ENCODE peak calls at places on chromosomes 16 and 17, in eight cellular contexts. One of them, this sample, is unnamed.

GRCh38 chr17:33671493-33671892 is 378.4 kb upstream of the ASIC2 start:
- DNase-seq in prostate gland: no peak
- DNase-seq in heart right ventricle: no peak
- DNase-seq in neural progenitor cell: no peak
- DNase-seq in omental fat pad: no peak
- DNase-seq in A673: no peak
- DNase-seq in A549: no peak
- DNase-seq in AG09319: no peak
- DNase-seq in this sample: no peak

GRCh38 chr16:67537270-67537635 is 8.6 kb downstream of the RIPOR1 start:
- DNase-seq in prostate gland: peak
- DNase-seq in heart right ventricle: peak
- DNase-seq in neural progenitor cell: peak
- DNase-seq in omental fat pad: no peak
- DNase-seq in A673: no peak
- DNase-seq in A549: no peak
- DNase-seq in AG09319: no peak
- DNase-seq in this sample: peak

GRCh38 chr17:46726106-46726670 is 92.3 kb downstream of the WNT3 start:
- DNase-seq in prostate gland: no peak
- DNase-seq in heart right ventricle: no peak
- DNase-seq in neural progenitor cell: no peak
- DNase-seq in omental fat pad: no peak
- DNase-seq in A673: no peak
- DNase-seq in A549: no peak
- DNase-seq in AG09319: no peak
- DNase-seq in this sample: no peak

GRCh38 chr17:45995617-45996270 is 3.3 kb upstream of the STH start:
- DNase-seq in prostate gland: no peak
- DNase-seq in heart right ventricle: no peak
- DNase-seq in neural progenitor cell: no peak
- DNase-seq in omental fat pad: no peak
- DNase-seq in A673: no peak
- DNase-seq in A549: no peak
- DNase-seq in AG09319: no peak
- DNase-seq in this sample: no peak

GRCh38 chr17:10243905-10244844 is 45.8 kb upstream of the GAS7 start:
- DNase-seq in prostate gland: no peak
- DNase-seq in heart right ventricle: no peak
- DNase-seq in neural progenitor cell: no peak
- DNase-seq in omental fat pad: no peak
- DNase-seq in A673: peak
- DNase-seq in A549: no peak
- DNase-seq in AG09319: no peak
- DNase-seq in this sample: no peak

GRCh38 chr16:22923491-22923890 is 109.5 kb downstream of the HS3ST2 start:
- DNase-seq in prostate gland: no peak
- DNase-seq in heart right ventricle: no peak
- DNase-seq in neural progenitor cell: no peak
- DNase-seq in omental fat pad: no peak
- DNase-seq in A673: no peak
- DNase-seq in A549: no peak
- DNase-seq in AG09319: no peak
- DNase-seq in this sample: no peak

GRCh38 chr17:1929896-1930750 is 95.0 kb downstream of the RTN4RL1 start:
- DNase-seq in prostate gland: no peak
- DNase-seq in heart right ventricle: no peak
- DNase-seq in neural progenitor cell: peak
- DNase-seq in omental fat pad: no peak
- DNase-seq in A673: no peak
- DNase-seq in A549: no peak
- DNase-seq in AG09319: no peak
- DNase-seq in this sample: no peak

GRCh38 chr17:75684924-75685323 is 17.8 kb downstream of the SAP30BP start:
- DNase-seq in prostate gland: peak
- DNase-seq in heart right ventricle: no peak
- DNase-seq in neural progenitor cell: no peak
- DNase-seq in omental fat pad: no peak
- DNase-seq in A673: no peak
- DNase-seq in A549: no peak
- DNase-seq in AG09319: no peak
- DNase-seq in this sample: peak

GRCh38 chr16:69276143-69277115 is 34.7 kb upstream of the VPS4A start:
- DNase-seq in prostate gland: no peak
- DNase-seq in heart right ventricle: peak
- DNase-seq in neural progenitor cell: no peak
- DNase-seq in omental fat pad: no peak
- DNase-seq in A673: peak
- DNase-seq in A549: no peak
- DNase-seq in AG09319: peak
- DNase-seq in this sample: no peak

GRCh38 chr17:19726615-19727376 is 10.4 kb upstream of the SLC47A2 start:
- DNase-seq in prostate gland: no peak
- DNase-seq in heart right ventricle: no peak
- DNase-seq in neural progenitor cell: no peak
- DNase-seq in omental fat pad: no peak
- DNase-seq in A673: no peak
- DNase-seq in A549: no peak
- DNase-seq in AG09319: no peak
- DNase-seq in this sample: no peak

DNA sequence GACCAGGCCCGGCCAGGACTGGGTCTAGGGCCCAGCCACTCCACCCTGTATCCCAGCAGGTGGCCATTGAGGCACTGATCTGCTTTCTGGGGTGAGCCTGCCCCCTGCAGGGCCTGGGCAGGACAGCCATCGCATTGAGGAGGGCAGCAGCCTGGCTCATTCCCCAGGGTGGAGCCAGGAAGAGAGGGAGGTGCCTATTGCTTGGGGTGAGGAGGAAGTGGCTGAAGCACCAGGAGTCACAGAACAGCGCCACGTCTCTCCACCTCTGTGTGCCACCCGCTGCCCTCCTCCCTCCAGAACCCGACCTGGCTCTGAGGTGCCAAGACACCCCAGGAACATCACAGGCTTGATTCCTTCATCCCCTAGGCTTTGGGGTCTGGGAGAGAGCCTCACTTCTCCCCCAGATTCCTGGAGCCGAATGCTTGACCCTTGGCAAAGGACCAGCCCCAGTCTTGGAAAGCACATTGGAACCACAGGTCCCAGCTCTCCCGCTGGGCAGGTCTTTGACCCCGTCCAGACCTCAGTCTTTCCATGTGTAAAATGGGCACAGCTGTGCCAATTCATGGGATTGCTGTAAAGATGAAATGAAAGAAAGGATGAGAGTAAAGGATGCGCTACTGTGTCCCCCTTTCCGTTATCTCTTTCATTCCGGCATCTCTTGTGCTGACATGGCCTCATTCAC is 7.2 kb upstream of the KRT36 start:
- DNase-seq in prostate gland: peak
- DNase-seq in heart right ventricle: peak
- DNase-seq in neural progenitor cell: peak
- DNase-seq in omental fat pad: no peak
- DNase-seq in A673: peak
- DNase-seq in A549: peak
- DNase-seq in AG09319: peak
- DNase-seq in this sample: peak
- TF ChIP-seq CTCF in prostate gland: no peak
- TF ChIP-seq CTCF in heart right ventricle: peak
- TF ChIP-seq CTCF in neural progenitor cell: peak
- TF ChIP-seq CTCF in omental fat pad: no peak
- TF ChIP-seq CTCF in A673: peak
- TF ChIP-seq CTCF in A549: peak
- TF ChIP-seq CTCF in AG09319: peak
- TF ChIP-seq CTCF in this sample: peak

DNA sequence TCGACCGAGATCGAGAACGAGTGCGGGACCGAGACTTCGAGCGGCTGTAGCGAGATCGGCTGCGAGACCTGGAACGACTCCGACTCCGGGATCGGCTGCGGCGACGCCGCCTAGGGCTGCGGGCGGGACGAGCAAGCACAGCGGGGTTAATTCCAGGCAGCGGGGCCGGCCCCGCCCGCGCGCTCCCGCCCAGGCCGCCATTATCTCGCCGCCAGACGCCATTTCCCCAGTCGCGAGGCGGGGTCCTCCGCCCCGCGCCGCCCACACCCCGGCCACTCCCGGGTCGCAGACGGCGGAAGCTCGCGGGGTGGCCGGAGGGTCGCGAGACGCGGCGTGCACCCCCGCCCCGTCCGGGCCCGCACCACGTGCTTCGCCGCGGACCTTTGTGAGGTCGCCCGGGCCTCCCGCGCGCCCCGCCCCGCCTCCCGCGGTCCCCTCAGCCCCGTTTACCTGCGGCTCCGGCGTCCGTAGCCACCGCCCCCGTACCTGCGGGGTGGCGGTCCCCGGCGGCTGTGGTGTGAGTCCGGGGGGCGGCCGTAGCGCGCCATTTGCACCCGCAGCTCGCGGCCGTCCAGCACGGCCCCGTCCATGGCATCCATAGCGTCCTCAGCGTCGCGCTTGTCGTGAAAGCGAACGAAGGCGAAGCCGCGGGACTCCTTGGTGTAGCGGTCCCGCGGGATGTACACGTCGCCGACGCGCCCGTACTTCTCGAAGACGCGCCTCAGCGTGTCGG is 616 bp downstream of the SRSF2 start:
- DNase-seq in prostate gland: peak
- DNase-seq in heart right ventricle: peak
- DNase-seq in neural progenitor cell: peak
- DNase-seq in omental fat pad: no peak
- DNase-seq in A673: peak
- DNase-seq in A549: no peak
- DNase-seq in AG09319: peak
- DNase-seq in this sample: peak
- TF ChIP-seq CTCF in prostate gland: no peak
- TF ChIP-seq CTCF in heart right ventricle: no peak
- TF ChIP-seq CTCF in neural progenitor cell: peak
- TF ChIP-seq CTCF in omental fat pad: no peak
- TF ChIP-seq CTCF in A673: no peak
- TF ChIP-seq CTCF in A549: no peak
- TF ChIP-seq CTCF in AG09319: peak
- TF ChIP-seq CTCF in this sample: no peak

GRCh38 chr16:87849419-87850008 is 19.8 kb downstream of the SLC7A5 start:
- DNase-seq in prostate gland: no peak
- DNase-seq in heart right ventricle: no peak
- DNase-seq in neural progenitor cell: no peak
- DNase-seq in omental fat pad: no peak
- DNase-seq in A673: no peak
- DNase-seq in A549: no peak
- DNase-seq in AG09319: no peak
- DNase-seq in this sample: no peak
- TF ChIP-seq CTCF in prostate gland: no peak
- TF ChIP-seq CTCF in heart right ventricle: no peak
- TF ChIP-seq CTCF in neural progenitor cell: no peak
- TF ChIP-seq CTCF in omental fat pad: no peak
- TF ChIP-seq CTCF in A673: no peak
- TF ChIP-seq CTCF in A549: no peak
- TF ChIP-seq CTCF in AG09319: no peak
- TF ChIP-seq CTCF in this sample: no peak

DNA sequence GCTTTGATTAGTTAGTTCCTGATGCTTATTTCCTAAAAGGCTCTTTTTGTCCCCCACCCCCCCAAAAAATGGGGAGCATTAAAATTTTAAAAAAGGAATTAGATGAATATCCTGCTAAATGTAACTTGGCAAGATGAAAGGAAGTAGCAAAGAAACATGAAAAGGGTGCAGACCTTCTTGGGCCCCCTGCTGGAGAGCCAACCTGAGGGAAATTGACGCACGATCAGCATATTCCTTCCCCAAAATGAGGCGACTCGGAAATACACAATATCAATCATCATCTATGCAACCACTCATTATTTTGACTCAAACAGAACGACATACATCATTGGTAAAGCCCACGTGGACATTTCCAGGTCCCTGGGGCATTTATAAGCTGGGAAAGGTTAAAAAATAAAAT is 59.7 kb downstream of the GRIN2A start:
- DNase-seq in prostate gland: no peak
- DNase-seq in heart right ventricle: no peak
- DNase-seq in neural progenitor cell: peak
- DNase-seq in omental fat pad: no peak
- DNase-seq in A673: no peak
- DNase-seq in A549: peak
- DNase-seq in AG09319: no peak
- DNase-seq in this sample: peak
- TF ChIP-seq CTCF in prostate gland: no peak
- TF ChIP-seq CTCF in heart right ventricle: peak
- TF ChIP-seq CTCF in neural progenitor cell: peak
- TF ChIP-seq CTCF in omental fat pad: no peak
- TF ChIP-seq CTCF in A673: peak
- TF ChIP-seq CTCF in A549: peak
- TF ChIP-seq CTCF in AG09319: peak
- TF ChIP-seq CTCF in this sample: peak

GRCh38 chr17:78641243-78641642 is 64.0 kb upstream of the DNAH17 start:
- DNase-seq in prostate gland: no peak
- DNase-seq in heart right ventricle: no peak
- DNase-seq in neural progenitor cell: no peak
- DNase-seq in omental fat pad: no peak
- DNase-seq in A673: no peak
- DNase-seq in A549: no peak
- DNase-seq in AG09319: no peak
- DNase-seq in this sample: no peak
- TF ChIP-seq CTCF in prostate gland: no peak
- TF ChIP-seq CTCF in heart right ventricle: no peak
- TF ChIP-seq CTCF in neural progenitor cell: no peak
- TF ChIP-seq CTCF in omental fat pad: no peak
- TF ChIP-seq CTCF in A673: no peak
- TF ChIP-seq CTCF in A549: no peak
- TF ChIP-seq CTCF in AG09319: no peak
- TF ChIP-seq CTCF in this sample: no peak

GRCh38 chr17:58083491-58084316 is 485 bp downstream of the DYNLL2 start:
- DNase-seq in prostate gland: peak
- DNase-seq in heart right ventricle: peak
- DNase-seq in neural progenitor cell: peak
- DNase-seq in omental fat pad: no peak
- DNase-seq in A673: peak
- DNase-seq in A549: peak
- DNase-seq in AG09319: no peak
- DNase-seq in this sample: peak
- TF ChIP-seq CTCF in prostate gland: no peak
- TF ChIP-seq CTCF in heart right ventricle: no peak
- TF ChIP-seq CTCF in neural progenitor cell: no peak
- TF ChIP-seq CTCF in omental fat pad: no peak
- TF ChIP-seq CTCF in A673: no peak
- TF ChIP-seq CTCF in A549: no peak
- TF ChIP-seq CTCF in AG09319: no peak
- TF ChIP-seq CTCF in this sample: no peak

This sample was measured in Calu3.